ENCODE peak calls at places on chromosomes 16 and 17, in ten cellular contexts. W, Y, T, C, N, Z, B, E, A and K are unnamed samples.
A peak's percentile ranks its signal among the peaks of the same experiment; 100 is the strongest.

GRCh38 chr16:58026705-58027340 is 1.3 kb downstream of the MMP15 start:
- DNase-seq in W (no peak), Y (no peak), T (no peak), C (peak; percentile 66), N (no peak), Z (no peak), B (no peak), E (no peak), A (peak; percentile 71), K (no peak)

GRCh38 chr16:28873543-28874201 is 4.6 kb upstream of the ATP2A1 start:
- DNase-seq in W (no peak), Y (no peak), T (no peak), C (peak; percentile 46), N (no peak), Z (peak; percentile 66), B (no peak), E (peak; percentile 64), A (peak; percentile 70), K (no peak)

GRCh38 chr17:45867702-45868101 is 23.0 kb downstream of the SPPL2C start:
- DNase-seq in W (no peak), Y (no peak), T (no peak), C (no peak), N (no peak), Z (no peak), B (no peak), E (no peak), A (no peak), K (no peak)

GRCh38 chr17:27276653-27277156 is 17.2 kb upstream of the WSB1 start:
- DNase-seq in W (no peak), Y (no peak), T (no peak), C (peak; percentile 81), N (no peak), Z (no peak), B (no peak), E (no peak), A (no peak), K (no peak)

GRCh38 chr16:30927789-30928378 is 4.5 kb downstream of the FBXL19 start:
- DNase-seq in W (no peak), Y (no peak), T (no peak), C (peak; percentile 81), N (no peak), Z (peak; percentile 68), B (no peak), E (peak; percentile 32), A (no peak), K (peak; percentile 96)

GRCh38 chr17:37259030-37259735 is 116.6 kb upstream of the C17orf78 start:
- DNase-seq in W (no peak), Y (no peak), T (no peak), C (no peak), N (no peak), Z (no peak), B (no peak), E (no peak), A (no peak), K (peak; percentile 70)

GRCh38 chr16:29743827-29744531 is 1.8 kb downstream of the C16orf54 start:
- DNase-seq in W (no peak), Y (no peak), T (no peak), C (no peak), N (no peak), Z (no peak), B (no peak), E (peak; percentile 57), A (no peak), K (no peak)

GRCh38 chr16:56833243-56833970 is 31.6 kb upstream of the SLC12A3 start:
- DNase-seq in W (no peak), Y (no peak), T (no peak), C (no peak), N (no peak), Z (no peak), B (no peak), E (no peak), A (no peak), K (peak; percentile 80)

DNA sequence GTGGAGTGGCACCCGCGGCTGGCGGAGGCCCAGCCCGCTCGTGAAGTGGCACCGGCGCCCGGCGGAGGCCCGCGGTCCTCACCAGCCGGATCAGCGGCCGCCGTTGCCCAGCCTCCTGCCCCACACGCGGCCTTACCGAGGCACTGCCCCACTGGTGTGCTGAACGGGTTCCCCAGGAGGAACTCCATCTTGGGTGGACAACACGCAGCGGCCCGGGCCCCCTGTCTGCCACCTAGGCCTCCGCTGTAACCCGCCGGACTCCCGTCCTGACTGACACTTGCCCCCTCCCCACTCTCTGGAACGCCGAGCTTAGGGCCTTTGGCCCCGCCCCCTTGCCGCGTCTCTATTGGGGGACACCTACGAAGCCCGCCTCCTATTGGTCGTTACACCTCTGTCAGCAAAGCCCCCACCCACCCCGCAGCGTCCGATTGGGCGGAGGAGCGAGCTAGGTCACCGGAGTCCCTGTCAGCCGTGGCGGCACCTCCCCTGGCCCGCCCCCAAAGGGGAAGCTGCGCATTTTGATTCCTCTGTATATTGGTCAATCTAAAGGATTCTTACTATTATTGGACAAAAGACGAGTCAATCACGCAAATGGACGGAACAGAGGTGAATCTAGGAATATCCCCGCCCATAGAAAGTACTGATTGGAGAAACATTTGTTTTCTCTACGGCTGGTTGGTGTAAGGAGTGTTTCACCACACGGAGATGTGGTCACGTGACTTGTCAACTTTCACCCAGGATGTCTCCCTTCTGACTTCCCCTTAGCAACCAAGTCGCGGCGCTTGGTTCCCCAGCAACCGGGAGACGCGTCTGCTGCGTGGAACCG is at the start of the genes DRC3 and TOM1L2:
- DNase-seq in W (peak; percentile 100), Y (peak; percentile 100), T (peak; percentile 100), C (peak; percentile 100), N (peak; percentile 100), Z (peak; percentile 100), B (peak; percentile 100), E (peak; percentile 100), A (peak; percentile 100), K (peak; percentile 100)
- H3K4me1 ChIP-seq in W (peaks cover 22% of the 10 kb centered on the region), Y (no peaks in the 10 kb centered on the region), T (peaks cover 15% of the 10 kb centered on the region), C (peaks cover 5% of the 10 kb centered on the region), N (peaks cover 35% of the 10 kb centered on the region), Z (no peaks in the 10 kb centered on the region), B (peaks cover 17% of the 10 kb centered on the region), E (peaks cover 13% of the 10 kb centered on the region), A (peaks cover 27% of the 10 kb centered on the region), K (peaks cover 7% of the 10 kb centered on the region)

DNA sequence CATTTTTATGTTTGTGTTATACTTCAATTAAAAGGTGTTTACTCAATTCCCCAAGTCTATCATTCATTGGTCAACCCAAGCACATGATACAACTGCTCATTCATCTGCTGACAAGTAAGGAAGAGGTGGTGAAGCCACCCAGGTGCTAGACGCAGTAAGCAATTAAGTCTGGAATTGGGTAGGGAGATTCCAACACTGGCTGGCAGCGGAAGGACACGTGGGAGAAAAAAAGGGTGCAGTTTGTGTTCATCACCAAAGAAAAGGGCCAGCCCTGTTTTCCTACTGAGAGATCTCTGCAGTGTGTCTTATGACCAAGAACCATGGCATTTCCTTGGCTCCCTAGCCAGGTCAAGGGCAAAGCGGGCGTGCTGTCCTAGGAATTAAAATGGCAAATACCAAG is 11.8 kb upstream of the ZNF23 start:
- DNase-seq in W (no peak), Y (no peak), T (no peak), C (no peak), N (no peak), Z (no peak), B (no peak), E (no peak), A (no peak), K (peak; percentile 69)
- H3K27ac ChIP-seq in W (no peak overlapping the region), Y (no peak overlapping the region), T (no peak overlapping the region), C (no peak overlapping the region), N (no peak overlapping the region), Z (no peak overlapping the region), B (no peak overlapping the region), E (no peak overlapping the region), A (no peak overlapping the region), K (no peak overlapping the region)

DNA sequence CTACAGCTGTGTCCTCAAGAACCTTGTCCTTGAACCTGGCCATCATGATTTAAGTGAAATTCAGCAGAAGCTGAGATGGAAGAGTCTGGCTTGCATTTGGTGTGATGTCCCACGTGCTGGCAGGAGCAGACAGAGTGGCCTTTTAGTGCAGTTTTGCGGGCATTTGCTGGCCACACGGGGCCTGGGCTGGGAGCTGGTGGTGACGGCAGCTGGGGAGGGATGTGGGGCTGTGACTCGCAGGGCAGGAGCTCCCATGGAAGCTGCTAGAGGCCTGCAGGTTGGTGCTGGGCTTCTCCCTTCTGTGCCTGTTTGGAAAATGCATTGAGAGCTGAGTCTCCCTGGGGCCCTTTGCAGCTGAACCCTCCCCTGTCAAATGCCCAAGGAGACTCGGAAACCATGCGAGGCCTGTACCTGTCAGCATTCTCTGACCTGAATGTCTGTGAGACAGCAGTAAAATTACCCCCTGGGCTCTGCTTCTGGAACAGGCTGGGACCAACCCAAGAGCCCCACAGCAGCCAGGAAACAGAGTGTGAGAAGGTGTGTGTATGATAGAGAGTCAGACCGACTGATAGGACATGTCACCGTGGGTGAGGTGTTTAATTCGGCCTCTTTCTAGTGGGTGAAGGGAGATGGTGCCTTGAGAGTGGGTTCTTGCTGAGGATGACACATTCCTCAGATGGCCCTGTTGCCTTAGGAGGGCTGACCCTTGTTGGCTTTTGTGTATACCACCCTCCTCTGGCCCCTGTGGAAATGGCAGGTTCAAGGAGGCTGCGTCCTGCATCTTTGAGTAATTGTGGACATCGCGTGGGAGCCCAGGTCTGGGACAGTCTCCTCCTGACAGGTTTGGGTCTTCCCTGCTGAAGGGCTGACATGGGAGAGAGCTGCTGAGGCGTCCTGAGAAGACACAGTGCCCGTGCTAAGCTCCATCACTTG is 145.5 kb downstream of the MSI2 start:
- DNase-seq in W (no peak), Y (no peak), T (no peak), C (peak; percentile 62), N (no peak), Z (no peak), B (no peak), E (no peak), A (no peak), K (no peak)
- TF ChIP-seq CTCF in W (no peak), Y (no peak), T (no peak), C (peak; percentile 46), N (no peak), Z (no peak), B (no peak), E (no peak), A (no peak), K (peak; percentile 44)

GRCh38 chr17:57601328-57601727 is 143.8 kb downstream of the CCDC182 start:
- DNase-seq in W (no peak), Y (no peak), T (no peak), C (no peak), N (peak; percentile 82), Z (no peak), B (no peak), E (peak; percentile 45), A (peak; percentile 57), K (no peak)

GRCh38 chr17:57600092-57600491 is 145.0 kb downstream of the CCDC182 start:
- DNase-seq in W (no peak), Y (no peak), T (no peak), C (no peak), N (no peak), Z (no peak), B (no peak), E (peak; percentile 52), A (no peak), K (no peak)

GRCh38 chr17:57597531-57598453 is 147.3 kb downstream of the CCDC182 start:
- DNase-seq in W (peak; percentile 43), Y (no peak), T (no peak), C (peak; percentile 89), N (peak; percentile 75), Z (peak; percentile 81), B (no peak), E (no peak), A (peak; percentile 63), K (peak; percentile 29)

GRCh38 chr17:57597101-57597500 is 148.0 kb downstream of the CCDC182 start:
- DNase-seq in W (no peak), Y (no peak), T (no peak), C (no peak), N (no peak), Z (no peak), B (no peak), E (no peak), A (no peak), K (no peak)

DNA sequence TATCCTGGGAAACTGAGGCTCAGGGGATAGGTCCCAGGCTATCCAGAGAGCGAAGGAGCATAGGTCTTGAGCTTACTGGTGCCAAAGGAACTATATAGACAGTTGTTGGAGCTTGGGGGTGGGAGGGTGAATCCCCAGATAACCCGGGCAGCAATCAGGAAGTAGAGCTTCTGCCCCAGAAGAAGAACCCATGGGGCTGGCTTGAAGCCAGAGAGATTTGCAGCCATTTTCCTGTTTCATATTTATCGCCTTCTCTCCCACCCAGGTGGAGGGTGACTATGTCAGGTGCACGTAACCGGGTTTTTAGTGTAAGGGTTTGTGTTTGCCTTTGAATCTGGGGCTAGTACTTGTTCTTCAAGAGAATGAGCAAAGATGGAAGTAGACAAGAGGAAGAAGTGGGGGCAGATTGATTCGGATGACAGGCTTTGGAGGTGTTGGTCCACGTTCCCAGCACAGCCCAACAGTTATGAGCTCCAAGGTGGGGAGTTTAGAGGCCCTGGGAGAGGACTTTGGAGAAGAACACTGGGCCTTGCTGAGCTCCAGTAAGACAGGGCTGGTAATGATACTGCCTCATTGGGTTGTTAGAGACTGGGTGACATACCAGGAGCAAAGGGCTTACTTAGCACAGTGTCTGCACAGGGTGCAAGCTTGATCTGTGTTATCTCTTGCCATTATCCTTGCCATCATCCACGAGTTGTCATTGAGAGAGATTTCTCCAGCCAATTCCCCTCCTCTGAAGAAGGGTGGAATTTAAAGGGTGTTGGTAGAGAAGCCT is 145.6 kb downstream of the CCDC182 start:
- DNase-seq in W (no peak), Y (no peak), T (no peak), C (no peak), N (no peak), Z (peak; percentile 69), B (no peak), E (peak; percentile 45), A (peak; percentile 28), K (no peak)
- H3K4me1 ChIP-seq in W (peaks cover 28% of the 10 kb centered on the region), Y (no peaks in the 10 kb centered on the region), T (peaks cover under 1% of the 10 kb centered on the region), C (peaks cover 31% of the 10 kb centered on the region), N (peaks cover 27% of the 10 kb centered on the region), Z (peaks cover 15% of the 10 kb centered on the region), B (peaks cover 54% of the 10 kb centered on the region), E (peaks cover 69% of the 10 kb centered on the region), A (peaks cover 32% of the 10 kb centered on the region), K (no peaks in the 10 kb centered on the region)